ENCODE peak calls at places on chromosomes 5 and 9, in ten cellular contexts. I is mammary epithelial cell, L is neuronal stem cell, S is PC-3, H is body of pancreas, K is left ventricle myocardium inferior, O is endodermal cell, A is vagina, N is PC-9, U is HCT116. T is an unnamed sample.

GRCh38 chr9:70013598-70014196 is 30.0 kb upstream of the MAMDC2 start:
- DNase-seq in H (no peak), O (no peak), L (no peak), N (no peak), S (peak; percentile 26), A (no peak), K (no peak), I (peak; percentile 76), U (no peak), T (no peak)

GRCh38 chr5:154220625-154221024 is 30.1 kb downstream of the GALNT10 start:
- DNase-seq in S (peak; percentile 74), L (no peak), I (peak; percentile 43), O (no peak), U (peak; percentile 51), K (no peak), H (no peak), N (peak; percentile 65), A (no peak), T (peak; percentile 73)

GRCh38 chr5:123450641-123451421 is 27.6 kb upstream of the CEP120 start:
- DNase-seq in I (peak; percentile 32), S (no peak), A (no peak), H (peak; percentile 59), O (no peak), U (no peak), L (no peak), N (no peak), K (no peak), T (no peak)

GRCh38 chr5:135539430-135540005 is 3.8 kb upstream of the NEUROG1 start:
- DNase-seq in I (no peak), H (no peak), S (no peak), U (no peak), K (no peak), O (peak; percentile 22), N (no peak), L (no peak), A (peak; percentile 64), T (no peak)

GRCh38 chr5:177425196-177425800 is 1.2 kb upstream of the GRK6 start:
- DNase-seq in K (no peak), S (no peak), A (no peak), L (no peak), H (no peak), I (no peak), O (no peak), N (no peak), U (no peak), T (no peak)

GRCh38 chr5:168802337-168802736 is 223.2 kb upstream of the PANK3 start:
- DNase-seq in O (no peak), U (no peak), I (no peak), H (no peak), S (no peak), L (no peak), A (no peak), K (no peak), N (no peak), T (no peak)

GRCh38 chr5:167816864-167817263 is 474.6 kb upstream of the WWC1 start:
- DNase-seq in N (no peak), U (no peak), O (no peak), I (peak; percentile 85), K (no peak), S (no peak), H (no peak), A (no peak), L (no peak), T (no peak)

GRCh38 chr5:120988970-120989369 is 524.9 kb downstream of the PRR16 start:
- DNase-seq in A (no peak), O (no peak), S (no peak), L (no peak), H (no peak), I (no peak), U (no peak), K (no peak), N (no peak), T (no peak)

GRCh38 chr5:95238560-95239325 is 46.2 kb downstream of the MCTP1 start:
- DNase-seq in U (no peak), K (no peak), S (peak; percentile 54), L (no peak), N (no peak), O (no peak), H (no peak), A (no peak), I (peak; percentile 7), T (no peak)

GRCh38 chr5:102638316-102638715 is 116.8 kb upstream of the PAM start:
- DNase-seq in S (peak; percentile 78), I (no peak), O (no peak), K (no peak), N (no peak), H (no peak), A (no peak), L (no peak), U (no peak), T (no peak)

GRCh38 chr9:126947529-126947928 is 32.9 kb downstream of the RALGPS1 start:
- DNase-seq in N (peak; percentile 50), S (peak; percentile 21), A (no peak), I (no peak), K (no peak), L (no peak), U (peak; percentile 16), H (no peak), O (peak; percentile 80), T (no peak)

DNA sequence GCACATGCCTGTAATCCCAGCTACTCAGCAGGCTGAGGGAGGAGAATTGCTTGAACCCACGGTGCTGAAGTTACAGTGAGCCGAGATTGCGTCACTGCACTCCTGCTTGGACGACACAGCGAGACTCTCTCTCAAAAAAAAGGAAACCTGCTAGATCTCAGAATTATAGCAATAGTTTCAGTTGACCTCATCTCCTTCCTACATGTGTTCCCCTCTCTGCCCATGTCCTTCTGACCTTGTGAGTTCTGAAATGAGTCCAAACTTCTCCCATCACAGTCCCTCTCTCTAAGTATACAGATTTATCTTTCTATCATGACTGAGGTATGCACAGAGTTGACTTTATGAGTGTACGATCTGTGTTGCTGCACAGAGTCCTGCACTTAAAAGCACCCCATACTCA is 44.6 kb upstream of the SHOC1 start:
- DNase-seq in K (no peak), H (peak; percentile 14), A (no peak), O (no peak), U (no peak), I (no peak), N (no peak), S (peak; percentile 27), L (no peak), T (peak; percentile 56)
- H3K27ac ChIP-seq in K (no peak overlapping the region), H (peak overlapping the region; percentile 68), A (peak overlapping the region; percentile 56), O (no peak overlapping the region), U (no peak overlapping the region), I (no peak overlapping the region), N (no peak overlapping the region), S (no peak overlapping the region), L (no peak overlapping the region), T (peak overlapping the region; percentile 59)

GRCh38 chr9:133371261-133371711 is 4.6 kb downstream of the SURF4 start:
- DNase-seq in I (no peak), K (no peak), H (no peak), N (no peak), L (no peak), A (no peak), O (no peak), U (no peak), S (no peak), T (no peak)

GRCh38 chr9:133369923-133370322 is 5.9 kb downstream of the SURF4 start:
- DNase-seq in K (no peak), S (no peak), A (no peak), H (no peak), N (no peak), O (no peak), U (no peak), I (no peak), L (no peak), T (no peak)

GRCh38 chr9:133374612-133375115 is 1.2 kb downstream of the SURF4 start:
- DNase-seq in A (no peak), N (no peak), L (no peak), H (no peak), K (no peak), S (no peak), O (no peak), I (peak; percentile 30), U (no peak), T (no peak)

GRCh38 chr9:133370680-133371079 is 5.2 kb downstream of the SURF4 start:
- DNase-seq in L (no peak), S (no peak), A (no peak), H (peak; percentile 64), O (no peak), U (no peak), N (no peak), I (no peak), K (no peak), T (no peak)

DNA sequence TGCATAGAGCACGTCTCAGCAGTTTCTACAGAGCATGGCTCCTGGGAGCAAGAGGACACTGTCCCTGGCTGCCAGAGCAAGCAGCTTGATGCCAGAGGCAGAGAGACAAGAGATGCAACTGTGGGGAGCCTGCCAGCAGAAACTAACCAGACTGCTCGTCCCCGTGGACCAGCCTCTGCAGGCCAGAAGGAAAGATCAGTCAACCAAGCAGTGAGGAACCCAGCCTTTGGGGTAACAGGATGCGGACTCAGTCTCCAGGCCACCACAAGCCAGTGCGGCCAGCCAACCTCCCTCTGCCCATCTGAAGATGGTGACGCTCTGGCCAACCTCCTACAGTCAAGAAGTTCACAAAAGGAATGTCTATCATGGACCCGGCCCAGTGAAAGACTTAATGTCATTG is 3.7 kb downstream of the SURF4 start:
- DNase-seq in H (peak; percentile 33), L (no peak), K (no peak), N (no peak), A (no peak), I (no peak), O (no peak), S (no peak), U (no peak), T (no peak)
- H3K4me3 ChIP-seq in H (no peak overlapping the region), L (no peak overlapping the region), K (no peak overlapping the region), N (no peak overlapping the region), A (peak overlapping the region; percentile 10), I (no peak overlapping the region), O (no peak overlapping the region), S (no peak overlapping the region), U (no peak overlapping the region), T (no peak overlapping the region)

DNA sequence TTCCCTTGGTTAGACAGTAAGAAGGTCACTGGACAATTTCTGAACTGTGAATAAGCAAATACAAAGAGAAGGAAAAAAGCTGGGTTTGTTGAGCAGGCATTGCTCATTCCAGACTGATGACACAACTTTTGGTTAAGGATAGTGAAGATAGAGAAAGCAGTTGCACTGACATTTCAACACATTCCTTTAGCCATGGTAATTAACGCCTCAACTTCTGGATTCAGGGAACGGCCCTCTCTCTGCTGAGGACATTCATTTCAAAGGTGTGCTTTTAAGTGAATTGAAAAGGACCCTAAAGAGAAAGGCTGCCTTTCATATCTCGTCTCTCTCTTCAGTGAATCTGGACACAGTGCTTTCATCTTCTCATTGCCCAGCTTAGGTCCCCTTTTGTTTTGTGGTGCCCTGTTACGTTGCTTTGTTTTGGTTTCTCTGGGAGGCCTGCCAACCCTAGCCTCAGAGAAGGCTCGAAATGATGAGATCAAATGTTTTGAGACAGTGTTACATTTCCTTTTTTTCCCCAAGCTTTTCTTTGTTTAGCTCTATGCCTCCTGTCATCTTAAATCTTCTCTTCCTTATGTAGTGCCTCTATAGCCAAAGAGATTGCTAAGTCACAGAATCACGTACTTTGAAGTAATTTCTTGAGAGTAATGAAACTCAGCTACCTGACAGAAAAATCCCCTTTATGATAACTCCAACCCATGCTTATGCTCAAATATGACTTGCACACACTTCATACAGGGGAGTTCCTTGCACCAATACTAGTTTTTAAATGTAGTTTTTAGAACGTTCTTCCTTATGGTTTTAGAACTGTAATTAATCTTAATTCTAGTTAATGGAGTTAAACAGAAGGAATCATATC is 94.4 kb upstream of the IFNE start:
- DNase-seq in O (peak; percentile 42), U (peak; percentile 93), A (no peak), K (no peak), I (peak; percentile 90), L (peak; percentile 80), N (peak; percentile 35), S (peak; percentile 83), H (no peak), T (peak; percentile 10)
- H3K27ac ChIP-seq in O (peak overlapping the region; percentile 25), U (peak overlapping the region; percentile 99), A (no peak overlapping the region), K (no peak overlapping the region), I (peak overlapping the region; percentile 96), L (no peak overlapping the region), N (peak overlapping the region; percentile 98), S (peak overlapping the region; percentile 81), H (no peak overlapping the region), T (no peak overlapping the region)

GRCh38 chr9:27572036-27572435 is 1.2 kb downstream of the C9orf72 start:
- DNase-seq in O (no peak), U (no peak), A (no peak), S (no peak), H (no peak), N (no peak), I (no peak), L (peak; percentile 8), K (no peak), T (no peak)
- H3K4me3 ChIP-seq in O (peak overlapping the region; percentile 96), U (peak overlapping the region; percentile 62), A (no peak overlapping the region), S (peak overlapping the region; percentile 89), H (no peak overlapping the region), N (peak overlapping the region; percentile 62), I (peak overlapping the region; percentile 76), L (peak overlapping the region; percentile 58), K (peak overlapping the region; percentile 94), T (no peak overlapping the region)